ENCODE peak calls at places on chromosomes 6 and 20, in nine cellular contexts. One of them, this sample, is unnamed.

GRCh38 chr20:36320261-36320897 is 14.2 kb downstream of the DLGAP4 start:
- DNase-seq in mesenchymal stem cell: no peak
- DNase-seq in psoas muscle: no peak
- DNase-seq in astrocyte: no peak
- DNase-seq in skeletal muscle cell: no peak
- DNase-seq in SK-N-SH: no peak
- DNase-seq in choroid plexus epithelial cell: no peak
- DNase-seq in keratinocyte: no peak
- DNase-seq in cardiac fibroblast: no peak
- DNase-seq in this sample: no peak

GRCh38 chr6:88561974-88562736 is 396.0 kb upstream of the CNR1 start:
- DNase-seq in skeletal muscle cell: no peak
- DNase-seq in keratinocyte: no peak
- DNase-seq in psoas muscle: no peak
- DNase-seq in choroid plexus epithelial cell: no peak
- DNase-seq in astrocyte: no peak
- DNase-seq in mesenchymal stem cell: no peak
- DNase-seq in SK-N-SH: no peak
- DNase-seq in cardiac fibroblast: peak
- DNase-seq in this sample: no peak

GRCh38 chr6:106520711-106521367 is 108.5 kb downstream of the RTN4IP1 start:
- DNase-seq in skeletal muscle cell: no peak
- DNase-seq in mesenchymal stem cell: no peak
- DNase-seq in psoas muscle: no peak
- DNase-seq in keratinocyte: no peak
- DNase-seq in SK-N-SH: no peak
- DNase-seq in choroid plexus epithelial cell: no peak
- DNase-seq in astrocyte: no peak
- DNase-seq in cardiac fibroblast: no peak
- DNase-seq in this sample: no peak

GRCh38 chr20:34595377-34596184 is 37.1 kb downstream of the MAP1LC3A start:
- DNase-seq in SK-N-SH: no peak
- DNase-seq in keratinocyte: no peak
- DNase-seq in psoas muscle: no peak
- DNase-seq in cardiac fibroblast: no peak
- DNase-seq in skeletal muscle cell: no peak
- DNase-seq in mesenchymal stem cell: no peak
- DNase-seq in choroid plexus epithelial cell: no peak
- DNase-seq in astrocyte: no peak
- DNase-seq in this sample: no peak

GRCh38 chr20:53923745-53924369 is 146.5 kb downstream of the BCAS1 start:
- DNase-seq in choroid plexus epithelial cell: no peak
- DNase-seq in skeletal muscle cell: no peak
- DNase-seq in SK-N-SH: no peak
- DNase-seq in keratinocyte: no peak
- DNase-seq in psoas muscle: no peak
- DNase-seq in cardiac fibroblast: no peak
- DNase-seq in mesenchymal stem cell: no peak
- DNase-seq in astrocyte: no peak
- DNase-seq in this sample: no peak

GRCh38 chr6:132153221-132153896 is 202.2 kb upstream of the CCN2 start:
- DNase-seq in keratinocyte: no peak
- DNase-seq in mesenchymal stem cell: peak
- DNase-seq in SK-N-SH: no peak
- DNase-seq in psoas muscle: no peak
- DNase-seq in skeletal muscle cell: peak
- DNase-seq in choroid plexus epithelial cell: peak
- DNase-seq in astrocyte: peak
- DNase-seq in cardiac fibroblast: peak
- DNase-seq in this sample: peak

GRCh38 chr20:38673731-38674177 is 50.5 kb upstream of the SLC32A1 start:
- DNase-seq in skeletal muscle cell: no peak
- DNase-seq in psoas muscle: no peak
- DNase-seq in astrocyte: peak
- DNase-seq in cardiac fibroblast: no peak
- DNase-seq in choroid plexus epithelial cell: peak
- DNase-seq in SK-N-SH: peak
- DNase-seq in mesenchymal stem cell: peak
- DNase-seq in keratinocyte: no peak
- DNase-seq in this sample: peak

GRCh38 chr20:33704197-33704924 is 15.7 kb downstream of the PXMP4 start:
- DNase-seq in skeletal muscle cell: no peak
- DNase-seq in SK-N-SH: no peak
- DNase-seq in keratinocyte: no peak
- DNase-seq in astrocyte: no peak
- DNase-seq in psoas muscle: no peak
- DNase-seq in cardiac fibroblast: no peak
- DNase-seq in choroid plexus epithelial cell: no peak
- DNase-seq in mesenchymal stem cell: no peak
- DNase-seq in this sample: peak

GRCh38 chr6:28589952-28590340 is 64.3 kb downstream of the GPX5 start:
- DNase-seq in choroid plexus epithelial cell: no peak
- DNase-seq in astrocyte: no peak
- DNase-seq in skeletal muscle cell: no peak
- DNase-seq in cardiac fibroblast: no peak
- DNase-seq in psoas muscle: no peak
- DNase-seq in keratinocyte: no peak
- DNase-seq in mesenchymal stem cell: no peak
- DNase-seq in SK-N-SH: no peak
- DNase-seq in this sample: peak

GRCh38 chr6:28587011-28587745 is 61.5 kb downstream of the GPX5 start:
- DNase-seq in cardiac fibroblast: peak
- DNase-seq in choroid plexus epithelial cell: peak
- DNase-seq in mesenchymal stem cell: peak
- DNase-seq in skeletal muscle cell: no peak
- DNase-seq in SK-N-SH: peak
- DNase-seq in psoas muscle: no peak
- DNase-seq in astrocyte: peak
- DNase-seq in keratinocyte: no peak
- DNase-seq in this sample: peak

GRCh38 chr6:28586273-28586672 is 60.6 kb downstream of the GPX5 start:
- DNase-seq in mesenchymal stem cell: no peak
- DNase-seq in cardiac fibroblast: no peak
- DNase-seq in SK-N-SH: no peak
- DNase-seq in choroid plexus epithelial cell: no peak
- DNase-seq in keratinocyte: no peak
- DNase-seq in skeletal muscle cell: no peak
- DNase-seq in psoas muscle: no peak
- DNase-seq in astrocyte: no peak
- DNase-seq in this sample: no peak

GRCh38 chr6:28587746-28588075 is 62.0 kb downstream of the GPX5 start:
- DNase-seq in choroid plexus epithelial cell: peak
- DNase-seq in psoas muscle: no peak
- DNase-seq in cardiac fibroblast: no peak
- DNase-seq in SK-N-SH: no peak
- DNase-seq in keratinocyte: no peak
- DNase-seq in skeletal muscle cell: no peak
- DNase-seq in mesenchymal stem cell: peak
- DNase-seq in astrocyte: peak
- DNase-seq in this sample: peak

DNA sequence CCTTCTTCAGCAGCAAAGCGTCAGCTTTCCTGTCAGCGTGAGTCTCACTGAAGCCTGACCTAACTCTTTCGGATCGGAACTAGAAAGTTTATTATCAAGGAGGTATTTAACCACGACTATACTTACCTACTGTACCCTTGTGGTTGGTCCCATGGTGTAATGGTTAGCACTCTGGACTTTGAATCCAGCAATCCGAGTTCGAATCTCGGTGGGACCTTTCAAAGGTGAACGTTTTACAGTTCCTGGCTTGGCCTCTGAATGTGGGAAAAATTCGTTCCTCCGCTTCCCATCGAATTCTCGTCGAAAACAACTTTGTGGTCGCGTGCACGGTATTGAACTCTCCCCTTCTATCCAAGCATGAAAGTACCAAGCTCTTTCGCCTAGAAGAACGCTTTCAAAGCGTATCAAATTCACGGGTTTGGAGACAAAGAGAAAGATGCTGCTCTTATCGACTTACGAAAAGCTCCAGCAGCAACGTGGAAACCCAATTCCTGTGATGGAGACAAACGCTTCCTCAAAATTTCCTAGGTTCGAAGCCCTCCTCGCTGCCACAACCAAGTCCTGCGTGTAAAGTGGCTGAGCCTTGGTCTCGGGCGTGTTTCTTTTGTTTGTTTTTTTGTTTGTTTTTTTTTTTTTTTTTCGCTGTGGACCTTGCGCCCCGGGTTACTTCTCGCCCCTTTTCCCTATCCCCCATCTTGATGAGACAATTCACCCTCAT is 63.7 kb downstream of the GPX5 start:
- DNase-seq in astrocyte: peak
- DNase-seq in skeletal muscle cell: peak
- DNase-seq in psoas muscle: no peak
- DNase-seq in keratinocyte: peak
- DNase-seq in cardiac fibroblast: peak
- DNase-seq in SK-N-SH: peak
- DNase-seq in choroid plexus epithelial cell: peak
- DNase-seq in mesenchymal stem cell: peak
- DNase-seq in this sample: peak
- H3K4me3 ChIP-seq in astrocyte: peak
- H3K4me3 ChIP-seq in skeletal muscle cell: peak
- H3K4me3 ChIP-seq in psoas muscle: no peak
- H3K4me3 ChIP-seq in keratinocyte: peak
- H3K4me3 ChIP-seq in cardiac fibroblast: peak
- H3K4me3 ChIP-seq in SK-N-SH: peak
- H3K4me3 ChIP-seq in choroid plexus epithelial cell: peak
- H3K4me3 ChIP-seq in mesenchymal stem cell: peak
- H3K4me3 ChIP-seq in this sample: peak

GRCh38 chr6:133837801-133838349 is 51.0 kb upstream of the TCF21 start:
- DNase-seq in choroid plexus epithelial cell: peak
- DNase-seq in SK-N-SH: peak
- DNase-seq in cardiac fibroblast: peak
- DNase-seq in keratinocyte: no peak
- DNase-seq in skeletal muscle cell: no peak
- DNase-seq in mesenchymal stem cell: peak
- DNase-seq in psoas muscle: peak
- DNase-seq in astrocyte: no peak
- DNase-seq in this sample: peak
- H3K4me3 ChIP-seq in choroid plexus epithelial cell: peak
- H3K4me3 ChIP-seq in SK-N-SH: peak
- H3K4me3 ChIP-seq in cardiac fibroblast: peak
- H3K4me3 ChIP-seq in keratinocyte: peak
- H3K4me3 ChIP-seq in skeletal muscle cell: peak
- H3K4me3 ChIP-seq in mesenchymal stem cell: peak
- H3K4me3 ChIP-seq in psoas muscle: peak
- H3K4me3 ChIP-seq in astrocyte: peak
- H3K4me3 ChIP-seq in this sample: peak

GRCh38 chr6:140076078-140076477 is 701.6 kb upstream of the CITED2 start:
- DNase-seq in astrocyte: no peak
- DNase-seq in SK-N-SH: no peak
- DNase-seq in psoas muscle: no peak
- DNase-seq in skeletal muscle cell: no peak
- DNase-seq in cardiac fibroblast: no peak
- DNase-seq in choroid plexus epithelial cell: no peak
- DNase-seq in mesenchymal stem cell: no peak
- DNase-seq in keratinocyte: no peak
- DNase-seq in this sample: no peak

GRCh38 chr6:140073456-140073855 is 699.0 kb upstream of the CITED2 start:
- DNase-seq in skeletal muscle cell: peak
- DNase-seq in SK-N-SH: no peak
- DNase-seq in mesenchymal stem cell: peak
- DNase-seq in choroid plexus epithelial cell: peak
- DNase-seq in psoas muscle: no peak
- DNase-seq in cardiac fibroblast: peak
- DNase-seq in astrocyte: no peak
- DNase-seq in keratinocyte: no peak
- DNase-seq in this sample: peak

GRCh38 chr6:140079328-140079727 is 704.9 kb upstream of the CITED2 start:
- DNase-seq in keratinocyte: no peak
- DNase-seq in mesenchymal stem cell: peak
- DNase-seq in choroid plexus epithelial cell: peak
- DNase-seq in psoas muscle: no peak
- DNase-seq in skeletal muscle cell: no peak
- DNase-seq in astrocyte: peak
- DNase-seq in cardiac fibroblast: peak
- DNase-seq in SK-N-SH: no peak
- DNase-seq in this sample: peak

GRCh38 chr6:140078552-140079126 is 704.2 kb upstream of the CITED2 start:
- DNase-seq in cardiac fibroblast: peak
- DNase-seq in choroid plexus epithelial cell: peak
- DNase-seq in astrocyte: peak
- DNase-seq in psoas muscle: no peak
- DNase-seq in mesenchymal stem cell: peak
- DNase-seq in skeletal muscle cell: peak
- DNase-seq in keratinocyte: no peak
- DNase-seq in SK-N-SH: no peak
- DNase-seq in this sample: peak

GRCh38 chr6:140077712-140078551 is 703.5 kb upstream of the CITED2 start:
- DNase-seq in psoas muscle: no peak
- DNase-seq in cardiac fibroblast: no peak
- DNase-seq in skeletal muscle cell: no peak
- DNase-seq in astrocyte: peak
- DNase-seq in keratinocyte: no peak
- DNase-seq in choroid plexus epithelial cell: peak
- DNase-seq in SK-N-SH: no peak
- DNase-seq in mesenchymal stem cell: peak
- DNase-seq in this sample: no peak
- H3K4me3 ChIP-seq in psoas muscle: no peak
- H3K4me3 ChIP-seq in cardiac fibroblast: no peak
- H3K4me3 ChIP-seq in skeletal muscle cell: no peak
- H3K4me3 ChIP-seq in astrocyte: no peak
- H3K4me3 ChIP-seq in keratinocyte: no peak
- H3K4me3 ChIP-seq in choroid plexus epithelial cell: no peak
- H3K4me3 ChIP-seq in SK-N-SH: no peak
- H3K4me3 ChIP-seq in mesenchymal stem cell: no peak
- H3K4me3 ChIP-seq in this sample: peak

DNA sequence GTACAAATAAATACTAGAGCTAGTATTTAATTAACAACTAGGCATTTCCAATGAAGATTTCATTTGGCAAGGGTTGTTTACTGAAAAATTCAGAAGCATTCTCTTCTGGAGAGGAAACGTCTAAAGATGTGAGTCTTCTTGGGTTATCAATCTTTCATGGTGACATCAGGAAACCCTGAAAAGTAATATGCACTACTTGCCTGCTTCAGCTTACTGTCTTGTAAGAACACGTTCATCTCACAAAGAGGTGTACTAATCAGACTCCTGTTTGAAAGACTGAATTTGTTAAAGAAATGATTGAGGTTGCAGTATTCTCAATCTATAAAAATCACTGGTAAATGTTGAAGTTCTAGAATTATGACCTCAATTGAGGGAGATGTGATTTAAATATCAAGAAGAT is 16.9 kb downstream of the PLEKHG1 start:
- DNase-seq in astrocyte: no peak
- DNase-seq in keratinocyte: no peak
- DNase-seq in choroid plexus epithelial cell: no peak
- DNase-seq in SK-N-SH: no peak
- DNase-seq in cardiac fibroblast: no peak
- DNase-seq in skeletal muscle cell: no peak
- DNase-seq in psoas muscle: no peak
- DNase-seq in mesenchymal stem cell: no peak
- DNase-seq in this sample: no peak
- H3K4me3 ChIP-seq in astrocyte: no peak
- H3K4me3 ChIP-seq in keratinocyte: no peak
- H3K4me3 ChIP-seq in choroid plexus epithelial cell: no peak
- H3K4me3 ChIP-seq in SK-N-SH: no peak
- H3K4me3 ChIP-seq in cardiac fibroblast: no peak
- H3K4me3 ChIP-seq in skeletal muscle cell: no peak
- H3K4me3 ChIP-seq in psoas muscle: no peak
- H3K4me3 ChIP-seq in mesenchymal stem cell: no peak
- H3K4me3 ChIP-seq in this sample: no peak

This sample was measured in GM23248.